ENCODE peak calls at places on chromosomes 1 and 21, in ten cellular contexts. C, G, F, P, O, B, Y, V, U and X are unnamed samples.
A peak's percentile ranks its signal among the peaks of the same experiment; 100 is the strongest.

GRCh38 chr1:8396912-8397406 is 79.0 kb downstream of the SLC45A1 start:
- DNase-seq in C (no peak), P (peak; percentile 98), O (no peak), G (peak; percentile 54), U (peak; percentile 50), V (no peak), F (peak; percentile 97), B (peak; percentile 81), Y (no peak), X (peak; percentile 36)

GRCh38 chr1:14968251-14968812 is 185.2 kb upstream of the TMEM51 start:
- DNase-seq in F (peak; percentile 75), C (no peak), P (peak; percentile 98), U (peak; percentile 75), V (no peak), B (peak; percentile 79), G (peak; percentile 87), Y (no peak), O (no peak), X (no peak)

GRCh38 chr1:26862781-26863676 is at the start of gene SFN:
- DNase-seq in F (peak; percentile 98), U (no peak), G (no peak), B (no peak), P (no peak), O (peak; percentile 88), Y (no peak), C (peak; percentile 91), V (no peak), X (peak; percentile 99)

GRCh38 chr1:78091215-78091813 is 45.5 kb downstream of the GIPC2 start:
- DNase-seq in F (no peak), V (no peak), U (no peak), O (no peak), B (no peak), P (no peak), C (no peak), G (no peak), Y (no peak), X (no peak)

GRCh38 chr1:110962892-110963665 is 643 bp downstream of the LRIF1 start:
- DNase-seq in F (peak; percentile 61), O (peak; percentile 56), C (peak; percentile 68), U (peak; percentile 45), Y (peak; percentile 20), P (peak; percentile 97), G (peak; percentile 60), V (no peak), B (peak; percentile 29), X (peak; percentile 60)

GRCh38 chr1:194935864-194936263 is 1672.4 kb downstream of the KCNT2 start:
- DNase-seq in C (no peak), U (no peak), G (no peak), B (no peak), Y (no peak), F (no peak), V (no peak), P (no peak), O (no peak), X (no peak)

GRCh38 chr1:107141491-107142369 is 891 bp downstream of the NTNG1 start:
- DNase-seq in V (no peak), C (peak; percentile 18), B (no peak), P (peak; percentile 81), U (peak; percentile 21), F (peak; percentile 82), Y (no peak), G (no peak), O (no peak), X (peak; percentile 12)

GRCh38 chr1:62590970-62591368 is 6.4 kb upstream of the ANGPTL3 start:
- DNase-seq in V (no peak), F (no peak), U (no peak), Y (no peak), B (no peak), P (no peak), G (no peak), C (no peak), O (no peak), X (no peak)

GRCh38 chr21:29258626-29259335 is 39.9 kb upstream of the BACH1 start:
- DNase-seq in B (no peak), U (no peak), P (peak; percentile 84), F (peak; percentile 89), C (no peak), G (no peak), O (no peak), V (no peak), Y (no peak), X (no peak)

GRCh38 chr1:31436596-31437432 is 23.8 kb downstream of the SERINC2 start:
- DNase-seq in U (no peak), Y (no peak), O (no peak), V (no peak), C (no peak), P (no peak), B (no peak), F (no peak), G (no peak), X (no peak)

GRCh38 chr1:19006837-19007271 is 50.4 kb upstream of the IFFO2 start:
- DNase-seq in V (no peak), F (no peak), O (no peak), B (no peak), C (no peak), P (no peak), U (no peak), G (no peak), Y (no peak), X (peak; percentile 74)

GRCh38 chr21:25467891-25468290 is 139.4 kb downstream of the MRPL39 start:
- DNase-seq in Y (no peak), U (no peak), F (no peak), G (no peak), P (peak; percentile 9), B (no peak), C (no peak), O (no peak), V (no peak), X (no peak)

GRCh38 chr1:24151175-24151533 is 8.2 kb upstream of the IL22RA1 start:
- DNase-seq in O (peak; percentile 53), F (peak; percentile 69), G (no peak), Y (peak; percentile 87), C (peak; percentile 85), P (no peak), V (no peak), B (no peak), U (no peak), X (peak; percentile 93)

GRCh38 chr1:100699744-100700143 is 19.8 kb upstream of the VCAM1 start:
- DNase-seq in F (peak; percentile 38), O (no peak), B (no peak), C (no peak), V (no peak), U (no peak), Y (no peak), G (no peak), P (peak; percentile 58), X (no peak)

DNA sequence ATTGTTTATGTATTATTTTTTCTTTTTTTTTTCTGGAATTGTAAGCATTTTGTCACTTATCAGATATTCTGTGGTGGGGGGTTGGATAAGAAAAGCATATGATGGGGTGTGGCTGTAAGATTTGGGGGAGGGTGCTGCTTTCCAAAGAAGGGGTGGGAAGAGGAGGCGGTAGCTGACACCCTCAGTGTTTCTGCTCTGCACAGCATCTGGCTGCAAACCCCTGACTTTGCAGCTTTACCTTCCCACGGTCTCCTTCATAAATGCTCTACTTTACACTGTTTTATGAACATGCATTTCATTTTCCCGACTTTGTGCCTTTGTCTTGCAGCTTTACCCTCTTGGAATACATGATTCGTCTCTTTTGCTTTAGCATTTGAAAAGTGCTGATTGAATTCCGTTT is 7.6 kb downstream of the FMN2 start:
- DNase-seq in B (no peak), V (no peak), F (no peak), G (no peak), U (no peak), C (no peak), P (peak; percentile 30), O (no peak), Y (no peak), X (no peak)
- H3K4me1 ChIP-seq in B (no peaks in the 10 kb centered on the region), V (no peaks in the 10 kb centered on the region), F (peaks cover 60% of the 10 kb centered on the region), G (no peaks in the 10 kb centered on the region), U (no peaks in the 10 kb centered on the region), C (no peaks in the 10 kb centered on the region), P (peaks cover 75% of the 10 kb centered on the region), O (no peaks in the 10 kb centered on the region), Y (peaks cover 2% of the 10 kb centered on the region), X (no peaks in the 10 kb centered on the region)

GRCh38 chr1:162629077-162629637 is 3.1 kb upstream of the DDR2 start:
- DNase-seq in B (no peak), G (no peak), C (no peak), V (no peak), U (no peak), O (no peak), Y (no peak), F (no peak), P (peak; percentile 36), X (no peak)
- H3K4me1 ChIP-seq in B (peaks cover 14% of the 10 kb centered on the region), G (peaks cover 21% of the 10 kb centered on the region), C (no peaks in the 10 kb centered on the region), V (peaks cover 69% of the 10 kb centered on the region), U (no peaks in the 10 kb centered on the region), O (peaks cover 37% of the 10 kb centered on the region), Y (no peaks in the 10 kb centered on the region), F (no peaks in the 10 kb centered on the region), P (peaks cover 56% of the 10 kb centered on the region), X (no peaks in the 10 kb centered on the region)

DNA sequence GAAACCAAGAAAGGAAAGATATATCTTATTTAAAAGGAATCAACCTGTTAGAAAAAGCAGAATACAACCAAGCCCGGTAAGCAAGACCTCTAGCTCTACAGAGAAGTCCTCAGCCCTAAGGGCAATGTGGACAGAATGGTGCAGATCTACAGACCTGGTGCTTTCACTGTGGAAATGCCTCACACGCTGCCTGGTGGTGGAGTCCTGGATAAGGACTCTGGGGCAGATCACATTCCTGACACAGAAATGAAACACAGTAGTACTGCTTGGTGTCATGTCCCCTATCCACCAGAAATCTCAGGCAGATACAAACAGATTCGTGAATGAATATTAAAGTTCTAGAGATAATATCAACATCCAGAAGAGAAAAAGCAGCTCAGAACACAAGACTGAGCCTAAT is 6.8 kb downstream of the CNN3 start:
- DNase-seq in C (peak; percentile 22), B (no peak), O (no peak), P (peak; percentile 55), Y (no peak), F (no peak), U (no peak), V (no peak), G (no peak), X (peak; percentile 39)
- H3K4me1 ChIP-seq in C (peaks cover 43% of the 10 kb centered on the region), B (peaks cover 56% of the 10 kb centered on the region), O (peaks cover 93% of the 10 kb centered on the region), P (peaks cover 63% of the 10 kb centered on the region), Y (peaks cover 4% of the 10 kb centered on the region), F (peaks cover 39% of the 10 kb centered on the region), U (peaks cover 6% of the 10 kb centered on the region), V (peaks cover 97% of the 10 kb centered on the region), G (peaks cover 39% of the 10 kb centered on the region), X (peaks cover 20% of the 10 kb centered on the region)

GRCh38 chr1:240310226-240310925 is 218.7 kb downstream of the FMN2 start:
- DNase-seq in G (no peak), P (peak; percentile 77), F (peak; percentile 68), C (no peak), O (no peak), Y (no peak), V (no peak), B (no peak), U (no peak), X (no peak)
- H3K4me1 ChIP-seq in G (no peaks in the 10 kb centered on the region), P (peaks cover 94% of the 10 kb centered on the region), F (peaks cover 33% of the 10 kb centered on the region), C (peaks cover 11% of the 10 kb centered on the region), O (peaks cover 21% of the 10 kb centered on the region), Y (no peaks in the 10 kb centered on the region), V (peaks cover 37% of the 10 kb centered on the region), B (no peaks in the 10 kb centered on the region), U (no peaks in the 10 kb centered on the region), X (no peaks in the 10 kb centered on the region)